ENCODE peak calls at places on chromosomes 1 and 21, in four cellular contexts. R is Caki2, U is C1 segment of cervical spinal cord, I is fibroblast of lung. F is an unnamed sample.

GRCh38 chr1:42336978-42337377 is 1.9 kb upstream of the FOXJ3 start:
- DNase-seq in R (no peak), U (no peak), I (no peak), F (no peak)

GRCh38 chr1:106755682-106756406 is 300.6 kb upstream of the PRMT6 start:
- DNase-seq in R (peak), U (no peak), I (peak), F (no peak)

GRCh38 chr1:231021540-231022031 is 18.5 kb downstream of the FAM89A start:
- DNase-seq in R (no peak), U (no peak), I (no peak), F (no peak)

GRCh38 chr1:189851806-189852367 is 625.8 kb downstream of the BRINP3 start:
- DNase-seq in R (peak), U (no peak), I (no peak), F (no peak)

GRCh38 chr1:244957122-244957521 is 92.8 kb upstream of the HNRNPU start:
- DNase-seq in R (no peak), U (no peak), I (no peak), F (no peak)

GRCh38 chr1:115317101-115318012 is 20.7 kb downstream of the NGF start:
- DNase-seq in R (no peak), U (no peak), I (no peak), F (no peak)

GRCh38 chr1:223747838-223748335 is 35.5 kb downstream of the CAPN2 start:
- DNase-seq in R (no peak), U (peak), I (peak), F (no peak)

GRCh38 chr1:46536527-46536926 is 14.9 kb downstream of the KNCN start:
- DNase-seq in R (no peak), U (no peak), I (no peak), F (no peak)

GRCh38 chr21:28111151-28111619 is 881.5 kb downstream of the LTN1 start:
- DNase-seq in R (no peak), U (no peak), I (peak), F (no peak)

GRCh38 chr1:26358411-26359384 is 4.8 kb upstream of the CRYBG2 start:
- DNase-seq in R (no peak), U (no peak), I (no peak), F (no peak)

GRCh38 chr1:176073524-176074157 is 133.4 kb downstream of the COP1 start:
- DNase-seq in R (peak), U (peak), I (peak), F (no peak)

GRCh38 chr1:30706528-30706927 is 16.9 kb downstream of the MATN1 start:
- DNase-seq in R (peak), U (peak), I (peak), F (no peak)

GRCh38 chr1:212450331-212450881 is 17.7 kb downstream of the NENF start:
- DNase-seq in R (no peak), U (no peak), I (no peak), F (no peak)

GRCh38 chr1:99397029-99397428 is 132.7 kb downstream of the PLPPR4 start:
- DNase-seq in R (no peak), U (no peak), I (no peak), F (no peak)

GRCh38 chr1:164380893-164381292 is 178.1 kb upstream of the PBX1 start:
- DNase-seq in R (no peak), U (no peak), I (peak), F (no peak)

GRCh38 chr1:16122916-16123315 is 33.0 kb downstream of the EPHA2 start:
- DNase-seq in R (peak), U (no peak), I (peak), F (no peak)

GRCh38 chr1:178031856-178032320 is 62.0 kb upstream of the RASAL2 start:
- DNase-seq in R (peak), U (peak), I (peak), F (peak)

GRCh38 chr1:238465449-238465848 is 574.7 kb upstream of the ZP4 start:
- DNase-seq in R (no peak), U (no peak), I (no peak), F (no peak)

GRCh38 chr21:35303085-35303484 is 254.0 kb upstream of the RUNX1 start:
- DNase-seq in R (peak), U (no peak), I (peak), F (no peak)

GRCh38 chr1:40385437-40386310 is 12.1 kb downstream of the SMAP2 start:
- DNase-seq in R (no peak), U (no peak), I (no peak), F (no peak)

GRCh38 chr1:155000475-155000724 is 2.2 kb upstream of the ZBTB7B start:
- DNase-seq in R (no peak), U (no peak), I (no peak), F (peak)

GRCh38 chr1:85992756-85993155 is 163.8 kb downstream of the COL24A1 start:
- DNase-seq in R (peak), U (no peak), I (peak), F (no peak)

GRCh38 chr1:21344750-21345443 is 54.6 kb upstream of the ECE1 start:
- DNase-seq in R (no peak), U (no peak), I (no peak), F (no peak)

GRCh38 chr1:206606867-206607266 is 5.4 kb downstream of the EIF2D start:
- DNase-seq in R (peak), U (no peak), I (no peak), F (no peak)

GRCh38 chr1:15605398-15606080 is 11.7 kb upstream of the DDI2 start:
- DNase-seq in R (no peak), U (no peak), I (no peak), F (no peak)

GRCh38 chr1:108824051-108824450 is 32.8 kb downstream of the AKNAD1 start:
- DNase-seq in R (no peak), U (no peak), I (no peak), F (no peak)

GRCh38 chr21:45478115-45478801 is 64.0 kb downstream of the SLC19A1 start:
- DNase-seq in R (no peak), U (peak), I (peak), F (peak)

GRCh38 chr1:41840592-41841246 is 78.0 kb downstream of the HIVEP3 start:
- DNase-seq in R (peak), U (no peak), I (no peak), F (no peak)

GRCh38 chr1:17027403-17027802 is 15.7 kb upstream of the ATP13A2 start:
- DNase-seq in R (no peak), U (no peak), I (peak), F (no peak)

GRCh38 chr21:28487455-28488070 is 505.1 kb downstream of the LTN1 start:
- DNase-seq in R (no peak), U (no peak), I (peak), F (no peak)

GRCh38 chr1:186536272-186536905 is 75.5 kb upstream of the PDC start:
- DNase-seq in R (no peak), U (no peak), I (peak), F (no peak)

GRCh38 chr1:201317551-201317950 is 34.2 kb downstream of the PKP1 start:
- DNase-seq in R (no peak), U (no peak), I (no peak), F (no peak)

GRCh38 chr1:17640975-17641374 is 101.5 kb downstream of the ARHGEF10L start:
- DNase-seq in R (no peak), U (no peak), I (no peak), F (no peak)

GRCh38 chr1:17653728-17654351 is 101.3 kb upstream of the ACTL8 start:
- DNase-seq in R (no peak), U (peak), I (peak), F (peak)

GRCh38 chr1:243716901-243717300 is 133.1 kb downstream of the AKT3 start:
- DNase-seq in R (no peak), U (no peak), I (no peak), F (no peak)

GRCh38 chr21:34189506-34189905 is 116.1 kb downstream of the MRPS6 start:
- DNase-seq in R (no peak), U (no peak), I (no peak), F (no peak)

GRCh38 chr1:242318140-242318539 is 206.4 kb downstream of the PLD5 start:
- DNase-seq in R (no peak), U (no peak), I (no peak), F (no peak)

GRCh38 chr1:214386747-214387146 is 105.8 kb downstream of the SMYD2 start:
- DNase-seq in R (peak), U (no peak), I (peak), F (no peak)

GRCh38 chr1:90045853-90046563 is 51.1 kb downstream of the ZNF326 start:
- DNase-seq in R (peak), U (no peak), I (peak), F (peak)